ENCODE peak calls at places on chromosomes 13 and 19, in five cellular contexts. F, C, K, D and B are unnamed samples.

GRCh38 chr13:68368922-68369321 is 1138.8 kb upstream of the PCDH9 start:
- DNase-seq in C (no peak), D (no peak), F (no peak), K (no peak), B (no peak)

GRCh38 chr19:55373993-55374757 is 2.5 kb upstream of the TMEM190 start:
- DNase-seq in K (no peak), C (no peak), F (no peak), D (no peak), B (no peak)

GRCh38 chr13:98912846-98913245 is 65.0 kb downstream of the DOCK9 start:
- DNase-seq in K (no peak), C (no peak), F (no peak), D (no peak), B (no peak)

GRCh38 chr13:35838356-35838755 is 292.8 kb downstream of the DCLK1 start:
- DNase-seq in C (no peak), F (no peak), K (no peak), D (no peak), B (no peak)

GRCh38 chr13:71851541-71851940 is 15.5 kb downstream of the DACH1 start:
- DNase-seq in C (no peak), D (no peak), K (no peak), F (no peak), B (no peak)

GRCh38 chr13:66543780-66544179 is 686.4 kb downstream of the PCDH9 start:
- DNase-seq in K (no peak), D (no peak), F (no peak), C (no peak), B (no peak)

GRCh38 chr13:97028441-97029299 is 34.4 kb upstream of the OXGR1 start:
- DNase-seq in K (peak), D (peak), F (no peak), C (peak), B (peak)

GRCh38 chr13:60509601-60510386 is 112.8 kb downstream of the TDRD3 start:
- DNase-seq in D (no peak), K (no peak), C (no peak), F (no peak), B (no peak)

GRCh38 chr13:40031031-40031430 is 375.6 kb downstream of the COG6 start:
- DNase-seq in C (no peak), D (no peak), F (no peak), K (no peak), B (no peak)

GRCh38 chr13:107373551-107373950 is 805.6 kb upstream of the ARGLU1 start:
- DNase-seq in F (no peak), C (peak), D (no peak), K (no peak), B (no peak)

GRCh38 chr13:28492527-28493367 is 2.2 kb downstream of the FLT1 start:
- DNase-seq in K (no peak), C (peak), F (no peak), D (peak), B (peak)

GRCh38 chr19:38135150-38135998 is 88.6 kb downstream of the DPF1 start:
- DNase-seq in K (peak), D (no peak), C (no peak), F (no peak), B (no peak)

GRCh38 chr13:38462605-38463004 is 113.0 kb downstream of the UFM1 start:
- DNase-seq in F (no peak), K (no peak), D (no peak), C (no peak), B (no peak)

GRCh38 chr13:74452176-74452575 is 318.0 kb upstream of the KLF12 start:
- DNase-seq in D (no peak), K (no peak), C (no peak), F (no peak), B (no peak)